ENCODE peak calls at places on chromosomes 5 and 9, in nine cellular contexts. H is GM13977, D is NCI-H748 treated with DMSO at 0.1 percent for 48 hours, Z is posterior cingulate gyrus, I is EL, P is OCI-LY7, C is H7, S is NCI-H2081, U is SJSA1. B is an unnamed sample.

GRCh38 chr9:136156216-136157120 is 37.8 kb upstream of the TMEM250 start:
- DNase-seq in H (no peak), D (no peak), Z (no peak), I (no peak), P (no peak), C (no peak), S (no peak), U (no peak), B (no peak)

GRCh38 chr9:20262611-20263010 is 359.7 kb downstream of the MLLT3 start:
- DNase-seq in H (no peak), D (no peak), Z (no peak), I (no peak), P (no peak), C (no peak), S (no peak), U (no peak), B (no peak)

GRCh38 chr5:58198330-58198729 is 261.6 kb downstream of the PLK2 start:
- DNase-seq in H (no peak), D (no peak), Z (no peak), I (no peak), P (no peak), C (no peak), S (no peak), U (no peak), B (no peak)

GRCh38 chr9:74742176-74742575 is 145.5 kb downstream of the TRPM6 start:
- DNase-seq in H (no peak), D (no peak), Z (no peak), I (no peak), P (no peak), C (no peak), S (peak), U (no peak), B (no peak)

GRCh38 chr9:117549444-117549843 is 134.6 kb upstream of the ASTN2 start:
- DNase-seq in H (no peak), D (no peak), Z (no peak), I (no peak), P (no peak), C (peak), S (no peak), U (no peak), B (no peak)

GRCh38 chr9:93591301-93591700 is 14.9 kb downstream of the PHF2 start:
- DNase-seq in H (no peak), D (no peak), Z (no peak), I (no peak), P (no peak), C (no peak), S (no peak), U (peak), B (no peak)

GRCh38 chr5:122498163-122498562 is 186.1 kb downstream of the SNCAIP start:
- DNase-seq in H (no peak), D (no peak), Z (peak), I (no peak), P (no peak), C (peak), S (no peak), U (no peak), B (peak)

GRCh38 chr5:132478498-132478855 is 12.1 kb downstream of the IRF1 start:
- DNase-seq in H (no peak), D (no peak), Z (no peak), I (no peak), P (no peak), C (no peak), S (no peak), U (no peak), B (no peak)

GRCh38 chr9:135562235-135562745 is 734 bp downstream of the PAEP start:
- DNase-seq in H (no peak), D (no peak), Z (no peak), I (no peak), P (no peak), C (no peak), S (no peak), U (no peak), B (no peak)